ENCODE peak calls at places on chromosome 5, in seven cellular contexts. X, B, L, R, G, E and K are unnamed samples.

GRCh38 chr5:127830157-127830556 is 127.0 kb downstream of the CCDC192 start:
- DNase-seq in X (no peak), B (no peak), L (no peak), R (no peak), G (no peak), E (no peak), K (no peak)

GRCh38 chr5:139340051-139340450 is 1.6 kb upstream of the PAIP2 start:
- DNase-seq in X (no peak), B (no peak), L (no peak), R (no peak), G (no peak), E (no peak), K (no peak)

GRCh38 chr5:79974896-79975295 is 16.2 kb downstream of the MTX3 start:
- DNase-seq in X (peak), B (no peak), L (no peak), R (no peak), G (no peak), E (no peak), K (no peak)

GRCh38 chr5:7926296-7926695 is 57.3 kb downstream of the MTRR start:
- DNase-seq in X (no peak), B (no peak), L (no peak), R (no peak), G (no peak), E (no peak), K (no peak)

GRCh38 chr5:76547242-76547890 is 75.8 kb downstream of the F2RL2 start:
- DNase-seq in X (no peak), B (no peak), L (no peak), R (no peak), G (peak), E (peak), K (no peak)

GRCh38 chr5:170333161-170333909 is 35.8 kb upstream of the LCP2 start:
- DNase-seq in X (no peak), B (no peak), L (no peak), R (no peak), G (no peak), E (no peak), K (no peak)

GRCh38 chr5:179343902-179344300 is 1.4 kb downstream of the ADAMTS2 start:
- DNase-seq in X (no peak), B (no peak), L (no peak), R (no peak), G (no peak), E (no peak), K (no peak)

GRCh38 chr5:166370928-166371690 is 1920.3 kb upstream of the WWC1 start:
- DNase-seq in X (no peak), B (no peak), L (no peak), R (no peak), G (no peak), E (no peak), K (no peak)

GRCh38 chr5:64637144-64637543 is 53.2 kb upstream of the SHISAL2B start:
- DNase-seq in X (no peak), B (no peak), L (no peak), R (no peak), G (no peak), E (no peak), K (no peak)

GRCh38 chr5:81579525-81579924 is 171.4 kb downstream of the SSBP2 start:
- DNase-seq in X (no peak), B (no peak), L (no peak), R (no peak), G (no peak), E (no peak), K (no peak)